ENCODE peak calls at places on chromosomes 4 and X, in five cellular contexts. One of them, this sample, is unnamed.

GRCh38 chr4:41136456-41136855 is 77.9 kb downstream of the APBB2 start:
- DNase-seq in fibroblast of mammary gland: no peak
- DNase-seq in lower lobe of right lung: no peak
- DNase-seq in NCI-H1417: no peak
- DNase-seq in T follicular helper cell: no peak
- DNase-seq in this sample: no peak

GRCh38 chrX:20189171-20189570 is 47.5 kb upstream of the EIF1AX start:
- DNase-seq in fibroblast of mammary gland: no peak
- DNase-seq in lower lobe of right lung: no peak
- DNase-seq in NCI-H1417: no peak
- DNase-seq in T follicular helper cell: no peak
- DNase-seq in this sample: no peak

GRCh38 chrX:134658002-134658401 is 269 bp downstream of the PLAC1 start:
- DNase-seq in fibroblast of mammary gland: peak; percentile 17
- DNase-seq in lower lobe of right lung: no peak
- DNase-seq in NCI-H1417: peak; percentile 53
- DNase-seq in T follicular helper cell: no peak
- DNase-seq in this sample: no peak

GRCh38 chr4:128519163-128519810 is 231.7 kb upstream of the PGRMC2 start:
- DNase-seq in fibroblast of mammary gland: peak; percentile 74
- DNase-seq in lower lobe of right lung: no peak
- DNase-seq in NCI-H1417: no peak
- DNase-seq in T follicular helper cell: no peak
- DNase-seq in this sample: no peak

GRCh38 chr4:23212558-23212957 is 519.8 kb downstream of the GBA3 start:
- DNase-seq in fibroblast of mammary gland: no peak
- DNase-seq in lower lobe of right lung: no peak
- DNase-seq in NCI-H1417: no peak
- DNase-seq in T follicular helper cell: no peak
- DNase-seq in this sample: no peak

GRCh38 chrX:33045245-33045644 is 166.1 kb downstream of the DMD start:
- DNase-seq in fibroblast of mammary gland: no peak
- DNase-seq in lower lobe of right lung: no peak
- DNase-seq in NCI-H1417: no peak
- DNase-seq in T follicular helper cell: no peak
- DNase-seq in this sample: no peak

GRCh38 chr4:139606600-139607301 is 50.7 kb upstream of the SETD7 start:
- DNase-seq in fibroblast of mammary gland: peak; percentile 82
- DNase-seq in lower lobe of right lung: no peak
- DNase-seq in NCI-H1417: no peak
- DNase-seq in T follicular helper cell: no peak
- DNase-seq in this sample: peak; percentile 13

GRCh38 chr4:36310793-36311192 is 29.4 kb downstream of the DTHD1 start:
- DNase-seq in fibroblast of mammary gland: no peak
- DNase-seq in lower lobe of right lung: no peak
- DNase-seq in NCI-H1417: peak; percentile 25
- DNase-seq in T follicular helper cell: no peak
- DNase-seq in this sample: peak; percentile 22

GRCh38 chr4:102994803-102995202 is 24.7 kb downstream of the SLC9B1 start:
- DNase-seq in fibroblast of mammary gland: no peak
- DNase-seq in lower lobe of right lung: no peak
- DNase-seq in NCI-H1417: no peak
- DNase-seq in T follicular helper cell: no peak
- DNase-seq in this sample: no peak

GRCh38 chrX:23662853-23663252 is 4.4 kb upstream of the PRDX4 start:
- DNase-seq in fibroblast of mammary gland: peak; percentile 84
- DNase-seq in lower lobe of right lung: no peak
- DNase-seq in NCI-H1417: no peak
- DNase-seq in T follicular helper cell: no peak
- DNase-seq in this sample: peak; percentile 17

GRCh38 chr4:36285784-36286480 is 4.5 kb downstream of the DTHD1 start:
- DNase-seq in fibroblast of mammary gland: no peak
- DNase-seq in lower lobe of right lung: no peak
- DNase-seq in NCI-H1417: no peak
- DNase-seq in T follicular helper cell: peak; percentile 27
- DNase-seq in this sample: peak; percentile 77

GRCh38 chr4:128298129-128298758 is 10.6 kb upstream of the PGRMC2 start:
- DNase-seq in fibroblast of mammary gland: no peak
- DNase-seq in lower lobe of right lung: no peak
- DNase-seq in NCI-H1417: no peak
- DNase-seq in T follicular helper cell: no peak
- DNase-seq in this sample: no peak

GRCh38 chr4:53168237-53168636 is 197.6 kb downstream of the SCFD2 start:
- DNase-seq in fibroblast of mammary gland: no peak
- DNase-seq in lower lobe of right lung: no peak
- DNase-seq in NCI-H1417: no peak
- DNase-seq in T follicular helper cell: no peak
- DNase-seq in this sample: no peak

GRCh38 chr4:11218692-11219091 is 210.0 kb downstream of the HS3ST1 start:
- DNase-seq in fibroblast of mammary gland: no peak
- DNase-seq in lower lobe of right lung: no peak
- DNase-seq in NCI-H1417: no peak
- DNase-seq in T follicular helper cell: no peak
- DNase-seq in this sample: no peak